ENCODE peak calls at places on chromosomes 6 and 20, in seven cellular contexts. M is uterus, L is pancreas, P is H1, H is MM.1S, B is PC-3, F is cardiac muscle cell. G is an unnamed sample.

GRCh38 chr20:36631651-36632050 is 14.3 kb downstream of the SLA2 start:
- DNase-seq in M (no peak), F (no peak), L (no peak), H (no peak), B (no peak), P (no peak), G (no peak)

GRCh38 chr6:20441236-20441635 is 39.6 kb downstream of the E2F3 start:
- DNase-seq in B (no peak), L (no peak), M (no peak), P (no peak), F (no peak), H (no peak), G (no peak)

GRCh38 chr6:15495375-15495901 is 167.4 kb downstream of the DTNBP1 start:
- DNase-seq in F (peak), L (peak), P (no peak), H (no peak), M (no peak), B (no peak), G (no peak)

GRCh38 chr6:12484519-12484918 is 194.4 kb downstream of the EDN1 start:
- DNase-seq in L (no peak), B (peak), F (no peak), H (no peak), M (no peak), P (no peak), G (no peak)

GRCh38 chr20:63854069-63854765 is 7.1 kb upstream of the ABHD16B start:
- DNase-seq in B (no peak), L (peak), H (no peak), P (no peak), F (peak), M (peak), G (no peak)

GRCh38 chr6:161013697-161014096 is 22.1 kb downstream of the MAP3K4 start:
- DNase-seq in H (no peak), L (no peak), F (no peak), P (no peak), B (no peak), M (no peak), G (no peak)

GRCh38 chr6:117955684-117956083 is 48.6 kb downstream of the SLC35F1 start:
- DNase-seq in B (no peak), L (no peak), F (no peak), P (no peak), M (no peak), H (no peak), G (no peak)

GRCh38 chr6:169145991-169146501 is 107.6 kb downstream of the THBS2 start:
- DNase-seq in B (no peak), L (no peak), F (peak), M (no peak), P (no peak), H (no peak), G (no peak)

GRCh38 chr6:20811112-20811746 is 277.0 kb downstream of the CDKAL1 start:
- DNase-seq in M (no peak), L (no peak), H (no peak), P (peak), B (peak), F (peak), G (no peak)

GRCh38 chr6:68575765-68576439 is 59.2 kb upstream of the ADGRB3 start:
- DNase-seq in H (peak), L (peak), M (no peak), F (peak), B (peak), P (no peak), G (peak)

GRCh38 chr20:46040902-46041535 is 12.0 kb downstream of the SLC12A5 start:
- DNase-seq in H (peak), F (peak), P (no peak), B (peak), L (no peak), M (no peak), G (peak)

GRCh38 chr6:45663181-45664180 is 285.7 kb upstream of the SUPT3H start:
- DNase-seq in P (no peak), B (no peak), L (no peak), F (peak), H (no peak), M (no peak), G (no peak)

GRCh38 chr6:134503542-134504281 is 185.8 kb upstream of the SGK1 start:
- DNase-seq in F (peak), P (no peak), H (no peak), B (no peak), M (no peak), L (no peak), G (no peak)

GRCh38 chr6:100924574-100924973 is 43.4 kb upstream of the ASCC3 start:
- DNase-seq in B (no peak), L (no peak), F (no peak), M (no peak), H (no peak), P (no peak), G (no peak)

GRCh38 chr20:38317422-38317821 is 13.5 kb downstream of the BPI start:
- DNase-seq in H (no peak), P (no peak), L (no peak), F (no peak), M (no peak), B (no peak), G (no peak)

GRCh38 chr20:47815866-47816265 is 30.6 kb upstream of the SULF2 start:
- DNase-seq in H (no peak), L (no peak), P (no peak), B (no peak), F (no peak), M (no peak), G (no peak)

GRCh38 chr6:139973602-139974373 is 599.3 kb upstream of the CITED2 start:
- DNase-seq in L (no peak), P (no peak), M (no peak), F (peak), H (no peak), B (no peak), G (no peak)

GRCh38 chr6:112116215-112116614 is 28.8 kb downstream of the FAM229B start:
- DNase-seq in B (no peak), M (no peak), F (no peak), L (no peak), H (no peak), P (no peak), G (no peak)

GRCh38 chr6:18893540-18894269 is 506.6 kb downstream of the RNF144B start:
- DNase-seq in H (no peak), F (no peak), B (no peak), M (no peak), P (no peak), L (no peak), G (no peak)

GRCh38 chr20:40471261-40471629 is 217.8 kb downstream of the MAFB start:
- DNase-seq in L (no peak), M (no peak), P (peak), B (no peak), F (no peak), H (no peak), G (no peak)

GRCh38 chr6:90458353-90459224 is 128.3 kb downstream of the MAP3K7 start:
- DNase-seq in H (no peak), M (no peak), F (peak), L (no peak), B (no peak), P (no peak), G (peak)

GRCh38 chr6:129586815-129587214 is 123.2 kb downstream of the ARHGAP18 start:
- DNase-seq in H (no peak), M (no peak), P (no peak), B (peak), F (no peak), L (no peak), G (no peak)

GRCh38 chr20:34546751-34547181 is 11.8 kb upstream of the MAP1LC3A start:
- DNase-seq in M (no peak), H (no peak), L (no peak), F (no peak), B (no peak), P (no peak), G (no peak)

GRCh38 chr6:127939442-127940066 is 38.7 kb upstream of the THEMIS start:
- DNase-seq in F (peak), L (no peak), B (peak), H (peak), M (no peak), P (no peak), G (no peak)

GRCh38 chr6:81894788-81895221 is 142.3 kb upstream of the TENT5A start:
- DNase-seq in L (no peak), M (no peak), P (no peak), F (peak), B (no peak), H (no peak), G (no peak)

GRCh38 chr20:19265646-19266374 is 53.4 kb downstream of the SLC24A3 start:
- DNase-seq in F (no peak), B (no peak), M (no peak), L (no peak), H (no peak), P (peak), G (no peak)

DNA sequence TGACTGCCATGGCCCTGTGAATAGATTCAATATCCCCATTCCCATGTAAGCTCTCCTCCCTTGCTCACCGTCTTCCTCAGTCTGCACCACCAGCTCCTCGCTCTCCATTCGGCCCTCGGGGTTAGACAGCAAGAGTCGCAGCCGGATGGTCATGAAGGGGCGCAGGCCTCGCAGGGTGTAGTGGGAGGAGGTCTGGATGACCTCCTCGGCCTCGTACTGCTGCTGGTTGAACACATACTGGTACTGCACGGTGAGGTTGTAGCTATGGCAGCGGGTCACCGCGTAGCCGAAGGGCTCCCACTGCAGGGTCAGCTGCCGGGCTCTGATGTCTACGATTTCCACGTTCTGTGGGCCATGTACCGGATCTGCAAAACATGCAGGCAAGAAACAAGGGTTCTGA is 717.5 kb downstream of the PTPRT start:
- DNase-seq in P (no peak), L (no peak), H (no peak), M (no peak), B (no peak), F (no peak), G (no peak)
- H3K4me3 ChIP-seq in P (no peak), L (no peak), H (no peak), M (no peak), B (no peak), F (no peak), G (no peak)

DNA sequence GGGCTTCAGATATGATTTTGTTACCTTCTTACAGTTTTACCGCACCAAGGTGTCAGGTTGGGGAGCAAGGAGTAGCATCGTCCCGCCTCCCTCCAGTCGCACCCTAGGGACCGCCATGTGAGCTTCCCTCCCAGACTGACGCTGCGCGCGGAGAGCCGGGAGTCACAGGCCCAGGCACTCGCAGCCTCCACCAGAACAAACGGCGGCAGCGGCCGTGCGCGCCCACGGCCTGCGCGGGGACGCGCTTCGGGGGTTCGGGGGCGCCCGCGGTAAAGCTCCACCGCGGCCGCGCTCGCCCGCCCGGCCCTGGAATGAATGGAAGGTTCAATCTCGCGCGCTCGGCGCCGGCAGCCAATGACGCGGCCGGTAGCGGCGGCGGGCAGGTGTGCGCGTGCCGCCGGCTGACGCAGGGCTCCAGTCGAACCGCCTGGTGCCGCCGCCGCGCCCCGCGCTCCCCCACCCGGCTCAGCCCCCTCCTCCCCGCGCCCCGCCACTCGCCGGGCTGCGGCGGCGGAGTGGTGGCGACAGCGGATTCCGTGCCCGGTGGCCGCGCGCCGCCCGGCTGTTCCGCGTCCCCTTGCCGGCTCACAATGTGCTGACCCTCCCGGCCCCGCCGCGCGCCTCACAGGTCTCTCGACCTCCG is 16.5 kb upstream of the LIN28B start:
- DNase-seq in M (no peak), L (no peak), B (no peak), F (no peak), H (no peak), P (peak), G (no peak)
- H3K4me3 ChIP-seq in M (no peak), L (no peak), B (no peak), F (peak), H (no peak), P (peak), G (no peak)

DNA sequence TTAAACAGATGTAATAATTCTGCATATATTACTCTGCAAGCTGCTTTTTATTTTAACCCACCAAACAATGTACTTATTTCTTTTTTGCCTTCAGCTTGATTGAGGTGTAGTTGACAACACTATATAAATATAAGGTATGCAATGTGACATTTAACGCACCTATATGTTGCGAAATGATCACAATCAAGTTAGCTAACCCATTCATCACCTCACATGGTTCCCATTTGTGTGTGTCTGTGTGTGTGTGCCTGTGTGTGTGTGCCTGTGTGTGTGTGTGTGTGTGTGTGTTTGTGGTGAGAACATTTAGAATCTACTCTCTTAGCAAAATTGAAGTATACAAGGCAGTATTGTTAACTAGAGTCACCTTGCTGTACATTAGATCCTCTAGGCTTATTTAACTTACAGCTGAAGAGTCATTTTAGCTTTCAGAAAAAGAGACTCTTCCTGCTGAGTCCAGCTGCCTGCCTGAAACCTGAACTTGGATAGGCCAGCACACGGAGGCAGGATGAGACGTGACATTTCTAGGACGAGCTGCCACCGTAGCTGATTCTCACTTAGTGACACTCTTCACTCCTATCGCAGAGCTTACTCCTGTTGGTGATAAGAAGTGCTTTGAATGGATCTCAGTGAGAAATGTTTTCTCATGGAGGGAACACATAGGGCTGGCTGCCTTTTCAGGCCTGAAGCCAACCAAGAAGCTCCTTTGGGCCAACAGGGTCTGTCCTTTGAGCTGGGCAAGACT is 126.5 kb upstream of the RIPOR2 start:
- DNase-seq in H (no peak), B (no peak), P (no peak), F (no peak), L (no peak), M (no peak), G (no peak)
- H3K4me3 ChIP-seq in H (no peak), B (no peak), P (no peak), F (no peak), L (no peak), M (no peak), G (no peak)

GRCh38 chr20:50309280-50309763 is 118.7 kb downstream of the CEBPB start:
- DNase-seq in F (peak), H (no peak), P (no peak), L (no peak), M (no peak), B (no peak), G (no peak)
- H3K4me3 ChIP-seq in F (no peak), H (no peak), P (no peak), L (no peak), M (no peak), B (peak), G (no peak)

GRCh38 chr6:147157930-147158329 is 46.3 kb upstream of the STXBP5 start:
- DNase-seq in L (no peak), P (no peak), B (no peak), H (no peak), M (no peak), F (no peak), G (no peak)

GRCh38 chr6:147158881-147159280 is 45.3 kb upstream of the STXBP5 start:
- DNase-seq in L (no peak), M (no peak), F (no peak), H (no peak), P (no peak), B (no peak), G (no peak)

GRCh38 chr6:147156218-147156617 is 48.0 kb upstream of the STXBP5 start:
- DNase-seq in L (no peak), F (no peak), M (no peak), B (no peak), P (no peak), H (no peak), G (no peak)

GRCh38 chr6:147154454-147154853 is 49.8 kb upstream of the STXBP5 start:
- DNase-seq in L (no peak), B (peak), H (no peak), M (no peak), F (no peak), P (no peak), G (no peak)

GRCh38 chr6:147156799-147157382 is 47.3 kb upstream of the STXBP5 start:
- DNase-seq in B (no peak), L (no peak), M (no peak), F (no peak), H (no peak), P (no peak), G (no peak)
- H3K4me3 ChIP-seq in B (no peak), L (no peak), M (no peak), F (no peak), H (no peak), P (no peak), G (no peak)

DNA sequence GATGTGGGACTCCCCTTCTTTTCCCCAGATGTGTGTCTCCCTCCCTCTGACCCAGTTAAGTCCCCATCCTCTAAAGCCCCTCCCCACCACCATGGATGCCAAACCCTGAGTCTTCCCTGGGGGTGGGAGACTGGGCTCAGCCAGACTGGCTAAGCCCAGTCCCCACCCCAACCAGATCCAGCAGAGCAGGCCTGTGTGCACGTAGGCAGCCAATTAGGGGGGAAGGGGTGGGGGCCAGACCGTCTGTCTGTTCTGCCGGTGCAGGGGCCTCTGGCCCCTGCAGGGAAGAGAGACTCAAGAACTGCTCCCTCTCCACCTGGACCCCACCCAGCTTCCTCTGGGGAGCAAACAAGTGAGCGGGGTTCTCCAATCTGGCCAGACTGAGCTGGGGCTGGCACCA is 605 bp downstream of the COX4I2 start:
- DNase-seq in F (no peak), H (no peak), B (no peak), L (no peak), P (no peak), M (no peak), G (no peak)
- H3K4me3 ChIP-seq in F (no peak), H (no peak), B (no peak), L (no peak), P (no peak), M (no peak), G (no peak)

GRCh38 chr6:159730277-159730676 is 3.0 kb downstream of the WTAP start:
- DNase-seq in M (no peak), P (no peak), B (no peak), H (no peak), F (no peak), L (no peak), G (no peak)
- H3K4me3 ChIP-seq in M (no peak), P (no peak), B (peak), H (no peak), F (no peak), L (no peak), G (no peak)

DNA sequence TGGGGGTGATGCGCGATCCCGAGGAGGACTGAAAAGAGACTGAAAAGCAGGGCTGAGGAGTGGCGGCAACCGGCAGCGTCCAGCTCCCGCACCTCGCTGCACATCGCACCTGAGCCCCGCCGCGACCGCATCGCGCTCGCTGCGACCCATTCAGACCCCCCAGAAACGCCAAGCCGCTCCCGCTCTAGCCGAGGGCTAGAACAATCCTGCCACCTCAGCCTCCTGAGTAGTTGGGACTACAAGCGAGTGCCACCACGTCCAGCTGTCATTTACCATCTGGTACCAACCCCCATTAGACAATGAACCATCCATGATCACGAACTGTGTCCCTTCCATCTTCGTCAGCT is 33.2 kb downstream of the HLA-A start:
- DNase-seq in F (no peak), M (no peak), L (peak), P (no peak), H (no peak), B (no peak), G (peak)
- H3K4me3 ChIP-seq in F (peak), M (peak), L (peak), P (peak), H (no peak), B (no peak), G (no peak)